ENCODE peak calls at places on chromosomes 1 and 21, in five cellular contexts. One of them, this sample, is unnamed.

GRCh38 chr1:237861944-237862343 is 28.8 kb downstream of the ZP4 start:
- DNase-seq in uterus: no peak
- DNase-seq in ovary: no peak
- DNase-seq in CD4-positive, CD25-positive, alpha-beta regulatory T cell: no peak
- DNase-seq in IMR-90: no peak
- DNase-seq in this sample: no peak

GRCh38 chr1:231949277-231950122 is 322.9 kb downstream of the DISC1 start:
- DNase-seq in uterus: no peak
- DNase-seq in CD4-positive, CD25-positive, alpha-beta regulatory T cell: no peak
- DNase-seq in ovary: peak; percentile 39
- DNase-seq in IMR-90: no peak
- DNase-seq in this sample: peak; percentile 76

GRCh38 chr1:41868241-41868953 is 50.3 kb downstream of the HIVEP3 start:
- DNase-seq in CD4-positive, CD25-positive, alpha-beta regulatory T cell: peak; percentile 70
- DNase-seq in uterus: no peak
- DNase-seq in IMR-90: no peak
- DNase-seq in ovary: no peak
- DNase-seq in this sample: no peak

GRCh38 chr1:86687595-86687994 is 16.8 kb upstream of the SH3GLB1 start:
- DNase-seq in uterus: no peak
- DNase-seq in CD4-positive, CD25-positive, alpha-beta regulatory T cell: no peak
- DNase-seq in ovary: no peak
- DNase-seq in IMR-90: no peak
- DNase-seq in this sample: no peak

GRCh38 chr1:210440081-210440480 is 111.4 kb downstream of the HHAT start:
- DNase-seq in IMR-90: no peak
- DNase-seq in CD4-positive, CD25-positive, alpha-beta regulatory T cell: no peak
- DNase-seq in uterus: no peak
- DNase-seq in ovary: no peak
- DNase-seq in this sample: no peak

GRCh38 chr1:12415239-12415543 is 185.4 kb downstream of the VPS13D start:
- DNase-seq in ovary: no peak
- DNase-seq in CD4-positive, CD25-positive, alpha-beta regulatory T cell: no peak
- DNase-seq in IMR-90: peak; percentile 73
- DNase-seq in uterus: no peak
- DNase-seq in this sample: no peak

GRCh38 chr1:221310180-221310579 is 430.9 kb downstream of the HLX start:
- DNase-seq in CD4-positive, CD25-positive, alpha-beta regulatory T cell: no peak
- DNase-seq in uterus: no peak
- DNase-seq in ovary: no peak
- DNase-seq in IMR-90: no peak
- DNase-seq in this sample: no peak

GRCh38 chr21:25518491-25518911 is 88.8 kb downstream of the MRPL39 start:
- DNase-seq in uterus: no peak
- DNase-seq in CD4-positive, CD25-positive, alpha-beta regulatory T cell: no peak
- DNase-seq in ovary: no peak
- DNase-seq in IMR-90: no peak
- DNase-seq in this sample: no peak

GRCh38 chr1:47761201-47761930 is 235.8 kb downstream of the TRABD2B start:
- DNase-seq in CD4-positive, CD25-positive, alpha-beta regulatory T cell: no peak
- DNase-seq in IMR-90: no peak
- DNase-seq in uterus: no peak
- DNase-seq in ovary: no peak
- DNase-seq in this sample: peak; percentile 35

GRCh38 chr21:45598666-45599065 is 44.9 kb upstream of the PCBP3 start:
- DNase-seq in ovary: no peak
- DNase-seq in CD4-positive, CD25-positive, alpha-beta regulatory T cell: no peak
- DNase-seq in IMR-90: no peak
- DNase-seq in uterus: no peak
- DNase-seq in this sample: no peak

GRCh38 chr1:3402258-3403010 is 52.0 kb upstream of the ARHGEF16 start:
- DNase-seq in uterus: peak; percentile 24
- DNase-seq in CD4-positive, CD25-positive, alpha-beta regulatory T cell: no peak
- DNase-seq in IMR-90: no peak
- DNase-seq in ovary: no peak
- DNase-seq in this sample: peak; percentile 58

GRCh38 chr21:17794631-17795030 is 24.5 kb downstream of the C21orf91 start:
- DNase-seq in IMR-90: no peak
- DNase-seq in ovary: no peak
- DNase-seq in uterus: no peak
- DNase-seq in CD4-positive, CD25-positive, alpha-beta regulatory T cell: no peak
- DNase-seq in this sample: no peak

GRCh38 chr21:17797967-17798366 is 21.2 kb downstream of the C21orf91 start:
- DNase-seq in IMR-90: no peak
- DNase-seq in uterus: no peak
- DNase-seq in CD4-positive, CD25-positive, alpha-beta regulatory T cell: no peak
- DNase-seq in ovary: no peak
- DNase-seq in this sample: no peak

GRCh38 chr21:17795084-17796036 is 23.8 kb downstream of the C21orf91 start:
- DNase-seq in IMR-90: no peak
- DNase-seq in CD4-positive, CD25-positive, alpha-beta regulatory T cell: no peak
- DNase-seq in uterus: no peak
- DNase-seq in ovary: no peak
- DNase-seq in this sample: no peak

GRCh38 chr21:17796503-17796902 is 22.7 kb downstream of the C21orf91 start:
- DNase-seq in uterus: no peak
- DNase-seq in IMR-90: no peak
- DNase-seq in CD4-positive, CD25-positive, alpha-beta regulatory T cell: no peak
- DNase-seq in ovary: no peak
- DNase-seq in this sample: no peak

DNA sequence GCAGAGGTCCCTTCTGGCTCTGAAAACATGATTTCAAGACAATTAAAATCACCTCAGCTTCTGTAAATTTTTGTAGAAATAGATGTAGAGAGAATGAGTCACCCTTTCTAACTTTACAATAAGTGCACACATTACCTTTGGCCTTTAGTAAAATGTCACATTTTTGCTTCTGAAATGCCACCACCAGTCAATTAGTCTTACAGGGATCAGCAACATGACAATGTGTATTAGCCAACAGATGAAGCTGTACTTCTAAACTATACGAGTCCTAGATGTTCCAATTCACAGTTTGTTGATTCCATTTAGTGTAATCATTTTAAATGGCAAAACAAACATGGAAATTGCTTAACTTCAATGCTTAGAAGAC is 23.1 kb downstream of the C21orf91 start:
- DNase-seq in uterus: no peak
- DNase-seq in IMR-90: no peak
- DNase-seq in CD4-positive, CD25-positive, alpha-beta regulatory T cell: no peak
- DNase-seq in ovary: no peak
- DNase-seq in this sample: no peak
- H3K4me1 ChIP-seq in uterus: peaks cover 5% of the 10 kb centered on the region
- H3K4me1 ChIP-seq in IMR-90: peaks cover 5% of the 10 kb centered on the region
- H3K4me1 ChIP-seq in CD4-positive, CD25-positive, alpha-beta regulatory T cell: peaks cover 80% of the 10 kb centered on the region
- H3K4me1 ChIP-seq in ovary: no peaks in the 10 kb centered on the region
- H3K4me1 ChIP-seq in this sample: peaks cover 1% of the 10 kb centered on the region

GRCh38 chr1:162003825-162004205 is 19.9 kb downstream of the OLFML2B start:
- DNase-seq in ovary: no peak
- DNase-seq in CD4-positive, CD25-positive, alpha-beta regulatory T cell: no peak
- DNase-seq in IMR-90: peak; percentile 83
- DNase-seq in uterus: no peak
- DNase-seq in this sample: peak; percentile 74
- H3K4me3 ChIP-seq in ovary: no peak overlapping the region
- H3K4me3 ChIP-seq in CD4-positive, CD25-positive, alpha-beta regulatory T cell: no peak overlapping the region
- H3K4me3 ChIP-seq in IMR-90: no peak overlapping the region
- H3K4me3 ChIP-seq in uterus: no peak overlapping the region
- H3K4me3 ChIP-seq in this sample: no peak overlapping the region

GRCh38 chr1:112406771-112407170 is 10.8 kb downstream of the CTTNBP2NL start:
- DNase-seq in uterus: no peak
- DNase-seq in ovary: no peak
- DNase-seq in IMR-90: no peak
- DNase-seq in CD4-positive, CD25-positive, alpha-beta regulatory T cell: no peak
- DNase-seq in this sample: no peak
- H3K27ac ChIP-seq in uterus: no peak overlapping the region
- H3K27ac ChIP-seq in ovary: no peak overlapping the region
- H3K27ac ChIP-seq in IMR-90: no peak overlapping the region
- H3K27ac ChIP-seq in CD4-positive, CD25-positive, alpha-beta regulatory T cell: no peak overlapping the region
- H3K27ac ChIP-seq in this sample: no peak overlapping the region

GRCh38 chr1:66266756-66267155 is 267.2 kb upstream of the SGIP1 start:
- DNase-seq in IMR-90: no peak
- DNase-seq in uterus: no peak
- DNase-seq in CD4-positive, CD25-positive, alpha-beta regulatory T cell: no peak
- DNase-seq in ovary: no peak
- DNase-seq in this sample: no peak

GRCh38 chr1:66265796-66266195 is 268.2 kb upstream of the SGIP1 start:
- DNase-seq in CD4-positive, CD25-positive, alpha-beta regulatory T cell: no peak
- DNase-seq in ovary: no peak
- DNase-seq in IMR-90: no peak
- DNase-seq in uterus: no peak
- DNase-seq in this sample: no peak

GRCh38 chr1:66266350-66266749 is 267.6 kb upstream of the SGIP1 start:
- DNase-seq in CD4-positive, CD25-positive, alpha-beta regulatory T cell: no peak
- DNase-seq in uterus: no peak
- DNase-seq in IMR-90: no peak
- DNase-seq in ovary: no peak
- DNase-seq in this sample: no peak

GRCh38 chr1:66269222-66269621 is 264.7 kb upstream of the SGIP1 start:
- DNase-seq in ovary: no peak
- DNase-seq in CD4-positive, CD25-positive, alpha-beta regulatory T cell: no peak
- DNase-seq in IMR-90: no peak
- DNase-seq in uterus: no peak
- DNase-seq in this sample: no peak

GRCh38 chr1:66267211-66267940 is 266.6 kb upstream of the SGIP1 start:
- DNase-seq in ovary: no peak
- DNase-seq in uterus: no peak
- DNase-seq in IMR-90: no peak
- DNase-seq in CD4-positive, CD25-positive, alpha-beta regulatory T cell: no peak
- DNase-seq in this sample: no peak
- H3K4me1 ChIP-seq in ovary: peaks cover 9% of the 10 kb centered on the region
- H3K4me1 ChIP-seq in uterus: no peaks in the 10 kb centered on the region
- H3K4me1 ChIP-seq in IMR-90: peaks cover 20% of the 10 kb centered on the region
- H3K4me1 ChIP-seq in CD4-positive, CD25-positive, alpha-beta regulatory T cell: no peaks in the 10 kb centered on the region
- H3K4me1 ChIP-seq in this sample: peaks cover 10% of the 10 kb centered on the region

GRCh38 chr1:201483373-201483949 is 14.5 kb upstream of the PHLDA3 start:
- DNase-seq in CD4-positive, CD25-positive, alpha-beta regulatory T cell: no peak
- DNase-seq in uterus: peak; percentile 18
- DNase-seq in ovary: no peak
- DNase-seq in IMR-90: no peak
- DNase-seq in this sample: no peak

GRCh38 chr1:201482755-201483154 is 13.8 kb upstream of the PHLDA3 start:
- DNase-seq in IMR-90: no peak
- DNase-seq in ovary: no peak
- DNase-seq in CD4-positive, CD25-positive, alpha-beta regulatory T cell: no peak
- DNase-seq in uterus: peak; percentile 25
- DNase-seq in this sample: peak; percentile 16

GRCh38 chr1:201480231-201481003 is 11.4 kb upstream of the PHLDA3 start:
- DNase-seq in CD4-positive, CD25-positive, alpha-beta regulatory T cell: peak; percentile 84
- DNase-seq in ovary: peak; percentile 69
- DNase-seq in uterus: peak; percentile 85
- DNase-seq in IMR-90: no peak
- DNase-seq in this sample: peak; percentile 89

GRCh38 chr1:201481004-201481380 is 12.0 kb upstream of the PHLDA3 start:
- DNase-seq in ovary: no peak
- DNase-seq in CD4-positive, CD25-positive, alpha-beta regulatory T cell: no peak
- DNase-seq in uterus: no peak
- DNase-seq in IMR-90: no peak
- DNase-seq in this sample: no peak

DNA sequence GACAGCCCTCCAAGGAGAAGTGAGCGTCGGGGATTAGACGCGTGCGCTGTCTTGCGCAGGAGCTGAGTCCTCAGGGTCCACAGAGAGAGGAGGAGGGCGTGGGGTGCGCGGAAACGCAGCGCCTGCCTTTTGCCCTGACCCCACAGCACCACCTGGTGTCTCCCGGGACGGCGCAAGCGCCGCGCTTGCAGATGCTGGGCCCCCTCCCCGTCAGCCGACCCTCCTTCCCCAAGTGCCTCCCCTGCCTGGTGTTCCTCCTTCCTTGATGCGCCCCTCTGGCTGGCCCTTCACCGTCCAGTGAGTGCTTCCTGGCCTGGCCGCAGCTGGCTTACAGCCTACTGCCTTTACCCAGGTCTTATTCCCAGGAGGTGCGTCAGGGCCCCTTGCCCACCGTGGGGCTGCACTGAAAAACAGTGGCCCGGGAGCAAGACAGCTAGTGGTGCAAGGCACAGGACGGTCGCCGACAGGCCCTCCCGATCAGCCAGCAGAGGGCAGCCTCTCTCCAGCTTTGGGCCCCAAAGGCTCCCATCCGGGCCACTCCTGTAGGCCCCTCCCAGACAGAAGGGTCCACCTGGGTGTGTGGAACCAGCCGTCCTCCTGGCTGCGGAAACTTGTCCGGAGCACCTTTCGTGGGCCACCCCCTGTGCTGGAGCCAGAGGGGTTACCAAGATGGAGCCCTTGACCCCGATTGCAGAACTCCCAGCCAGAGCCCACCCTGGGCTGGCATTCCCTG is 12.9 kb upstream of the PHLDA3 start:
- DNase-seq in uterus: peak; percentile 91
- DNase-seq in ovary: peak; percentile 91
- DNase-seq in IMR-90: peak; percentile 73
- DNase-seq in CD4-positive, CD25-positive, alpha-beta regulatory T cell: peak; percentile 81
- DNase-seq in this sample: peak; percentile 95
- H3K4me3 ChIP-seq in uterus: peak overlapping the region; percentile 4
- H3K4me3 ChIP-seq in ovary: peak overlapping the region; percentile 9
- H3K4me3 ChIP-seq in IMR-90: no peak overlapping the region
- H3K4me3 ChIP-seq in CD4-positive, CD25-positive, alpha-beta regulatory T cell: no peak overlapping the region
- H3K4me3 ChIP-seq in this sample: peak overlapping the region; percentile 1

GRCh38 chr1:56249244-56249643 is 330.1 kb downstream of the PLPP3 start:
- DNase-seq in CD4-positive, CD25-positive, alpha-beta regulatory T cell: no peak
- DNase-seq in IMR-90: no peak
- DNase-seq in uterus: no peak
- DNase-seq in ovary: no peak
- DNase-seq in this sample: peak; percentile 15
- H3K27ac ChIP-seq in CD4-positive, CD25-positive, alpha-beta regulatory T cell: no peak overlapping the region
- H3K27ac ChIP-seq in IMR-90: no peak overlapping the region
- H3K27ac ChIP-seq in uterus: no peak overlapping the region
- H3K27ac ChIP-seq in ovary: no peak overlapping the region
- H3K27ac ChIP-seq in this sample: no peak overlapping the region

GRCh38 chr1:1236176-1236763 is 4.2 kb downstream of the B3GALT6 start:
- DNase-seq in IMR-90: no peak
- DNase-seq in uterus: no peak
- DNase-seq in CD4-positive, CD25-positive, alpha-beta regulatory T cell: no peak
- DNase-seq in ovary: no peak
- DNase-seq in this sample: no peak
- H3K4me1 ChIP-seq in IMR-90: peaks cover 20% of the 10 kb centered on the region
- H3K4me1 ChIP-seq in uterus: no peaks in the 10 kb centered on the region
- H3K4me1 ChIP-seq in CD4-positive, CD25-positive, alpha-beta regulatory T cell: peaks cover 8% of the 10 kb centered on the region
- H3K4me1 ChIP-seq in ovary: peaks cover 10% of the 10 kb centered on the region
- H3K4me1 ChIP-seq in this sample: peaks cover 5% of the 10 kb centered on the region

GRCh38 chr1:67458663-67459062 is 28.5 kb upstream of the SERBP1 start:
- DNase-seq in uterus: no peak
- DNase-seq in ovary: no peak
- DNase-seq in CD4-positive, CD25-positive, alpha-beta regulatory T cell: no peak
- DNase-seq in IMR-90: no peak
- DNase-seq in this sample: no peak
- H3K4me3 ChIP-seq in uterus: no peak overlapping the region
- H3K4me3 ChIP-seq in ovary: no peak overlapping the region
- H3K4me3 ChIP-seq in CD4-positive, CD25-positive, alpha-beta regulatory T cell: no peak overlapping the region
- H3K4me3 ChIP-seq in IMR-90: no peak overlapping the region
- H3K4me3 ChIP-seq in this sample: no peak overlapping the region